ENCODE peak calls at places on chromosomes 13 and 19, in five cellular contexts. One of them, this sample, is unnamed.

GRCh38 chr19:11446652-11447301 is 11.3 kb downstream of the PRKCSH start:
- DNase-seq in epithelial cell of esophagus: peak
- DNase-seq in PC-9: peak
- DNase-seq in cardiac muscle cell: peak
- DNase-seq in Karpas-422: peak
- DNase-seq in this sample: peak

GRCh38 chr19:409006-409514 is at the start of gene C2CD4C:
- DNase-seq in Karpas-422: no peak
- DNase-seq in PC-9: no peak
- DNase-seq in epithelial cell of esophagus: peak
- DNase-seq in cardiac muscle cell: peak
- DNase-seq in this sample: peak

GRCh38 chr13:34779171-34779570 is 162.9 kb upstream of the NBEA start:
- DNase-seq in cardiac muscle cell: peak
- DNase-seq in epithelial cell of esophagus: no peak
- DNase-seq in PC-9: no peak
- DNase-seq in Karpas-422: peak
- DNase-seq in this sample: no peak

GRCh38 chr13:66114127-66114526 is 1116.0 kb downstream of the PCDH9 start:
- DNase-seq in Karpas-422: no peak
- DNase-seq in cardiac muscle cell: no peak
- DNase-seq in epithelial cell of esophagus: no peak
- DNase-seq in PC-9: no peak
- DNase-seq in this sample: no peak

GRCh38 chr13:42892760-42893159 is 99.3 kb downstream of the EPSTI1 start:
- DNase-seq in cardiac muscle cell: peak
- DNase-seq in Karpas-422: no peak
- DNase-seq in epithelial cell of esophagus: peak
- DNase-seq in PC-9: no peak
- DNase-seq in this sample: no peak

GRCh38 chr13:23541221-23541620 is 29.0 kb upstream of the TNFRSF19 start:
- DNase-seq in epithelial cell of esophagus: peak
- DNase-seq in cardiac muscle cell: no peak
- DNase-seq in PC-9: no peak
- DNase-seq in Karpas-422: no peak
- DNase-seq in this sample: no peak

GRCh38 chr13:29937836-29938235 is 87.4 kb upstream of the UBL3 start:
- DNase-seq in epithelial cell of esophagus: no peak
- DNase-seq in cardiac muscle cell: no peak
- DNase-seq in Karpas-422: no peak
- DNase-seq in PC-9: no peak
- DNase-seq in this sample: no peak

GRCh38 chr13:30132623-30133553 is 174.5 kb downstream of the KATNAL1 start:
- DNase-seq in Karpas-422: peak
- DNase-seq in cardiac muscle cell: peak
- DNase-seq in PC-9: peak
- DNase-seq in epithelial cell of esophagus: peak
- DNase-seq in this sample: peak

GRCh38 chr19:41302624-41303351 is 7.2 kb upstream of the CCDC97 start:
- DNase-seq in cardiac muscle cell: no peak
- DNase-seq in epithelial cell of esophagus: no peak
- DNase-seq in PC-9: no peak
- DNase-seq in Karpas-422: no peak
- DNase-seq in this sample: no peak

GRCh38 chr13:41384749-41385503 is 72.4 kb upstream of the RGCC start:
- DNase-seq in PC-9: no peak
- DNase-seq in epithelial cell of esophagus: no peak
- DNase-seq in cardiac muscle cell: peak
- DNase-seq in Karpas-422: no peak
- DNase-seq in this sample: no peak

GRCh38 chr19:17777840-17778620 is 16.9 kb upstream of the B3GNT3 start:
- DNase-seq in cardiac muscle cell: peak
- DNase-seq in Karpas-422: peak
- DNase-seq in PC-9: peak
- DNase-seq in epithelial cell of esophagus: peak
- DNase-seq in this sample: peak

GRCh38 chr19:33432408-33433170 is 59.1 kb downstream of the CEBPG start:
- DNase-seq in epithelial cell of esophagus: no peak
- DNase-seq in Karpas-422: no peak
- DNase-seq in cardiac muscle cell: no peak
- DNase-seq in PC-9: no peak
- DNase-seq in this sample: peak

GRCh38 chr13:77356155-77356554 is 29.3 kb upstream of the MYCBP2 start:
- DNase-seq in PC-9: no peak
- DNase-seq in cardiac muscle cell: no peak
- DNase-seq in epithelial cell of esophagus: no peak
- DNase-seq in Karpas-422: no peak
- DNase-seq in this sample: no peak

GRCh38 chr19:44782729-44783128 is 5.0 kb downstream of the CBLC start:
- DNase-seq in epithelial cell of esophagus: no peak
- DNase-seq in PC-9: no peak
- DNase-seq in cardiac muscle cell: no peak
- DNase-seq in Karpas-422: no peak
- DNase-seq in this sample: no peak

GRCh38 chr13:91139232-91139631 is 208.3 kb upstream of the MIR17HG start:
- DNase-seq in epithelial cell of esophagus: no peak
- DNase-seq in PC-9: no peak
- DNase-seq in cardiac muscle cell: no peak
- DNase-seq in Karpas-422: no peak
- DNase-seq in this sample: no peak

GRCh38 chr19:6822311-6822670 is 49.8 kb downstream of the VAV1 start:
- DNase-seq in PC-9: no peak
- DNase-seq in Karpas-422: no peak
- DNase-seq in epithelial cell of esophagus: no peak
- DNase-seq in cardiac muscle cell: no peak
- DNase-seq in this sample: no peak

GRCh38 chr13:112448621-112449544 is 72.7 kb downstream of the SPACA7 start:
- DNase-seq in epithelial cell of esophagus: no peak
- DNase-seq in Karpas-422: no peak
- DNase-seq in PC-9: peak
- DNase-seq in cardiac muscle cell: no peak
- DNase-seq in this sample: peak

GRCh38 chr19:57688011-57688763 is 6.4 kb downstream of the ZNF551 start:
- DNase-seq in Karpas-422: no peak
- DNase-seq in PC-9: no peak
- DNase-seq in epithelial cell of esophagus: no peak
- DNase-seq in cardiac muscle cell: no peak
- DNase-seq in this sample: no peak

DNA sequence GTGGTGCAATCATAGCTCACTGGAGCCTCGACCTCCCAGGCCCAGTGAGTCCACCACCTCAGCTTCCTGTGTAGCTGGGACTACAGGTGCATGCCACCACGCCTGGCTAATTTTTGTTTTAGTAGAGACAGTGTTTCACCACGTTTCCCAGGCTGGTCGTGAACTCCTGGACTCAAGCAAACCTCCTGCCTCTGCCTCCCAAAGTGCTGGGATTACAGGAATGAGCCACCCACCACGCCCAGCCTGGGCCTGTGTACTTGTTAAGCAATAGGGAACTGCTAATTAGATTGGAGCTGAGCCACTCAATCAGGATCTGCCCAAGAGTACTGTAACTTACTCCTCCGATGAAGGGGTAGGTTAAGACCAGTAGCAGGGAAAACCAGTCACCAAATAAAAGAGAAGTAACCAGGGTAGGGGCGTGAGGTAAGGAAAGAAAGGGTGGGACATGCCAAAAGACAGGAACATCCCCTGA is 2.4 kb downstream of the DDX39A start:
- DNase-seq in cardiac muscle cell: no peak
- DNase-seq in PC-9: no peak
- DNase-seq in Karpas-422: peak
- DNase-seq in epithelial cell of esophagus: peak
- DNase-seq in this sample: no peak
- H3K4me3 ChIP-seq in cardiac muscle cell: no peak
- H3K4me3 ChIP-seq in PC-9: peak
- H3K4me3 ChIP-seq in Karpas-422: peak
- H3K4me3 ChIP-seq in epithelial cell of esophagus: peak
- H3K4me3 ChIP-seq in this sample: no peak

GRCh38 chr13:20828540-20829364 is 55.0 kb upstream of the EEF1AKMT1 start:
- DNase-seq in Karpas-422: peak
- DNase-seq in PC-9: peak
- DNase-seq in cardiac muscle cell: peak
- DNase-seq in epithelial cell of esophagus: peak
- DNase-seq in this sample: peak
- H3K4me3 ChIP-seq in Karpas-422: peak
- H3K4me3 ChIP-seq in PC-9: peak
- H3K4me3 ChIP-seq in cardiac muscle cell: no peak
- H3K4me3 ChIP-seq in epithelial cell of esophagus: no peak
- H3K4me3 ChIP-seq in this sample: no peak

GRCh38 chr13:39197645-39198007 is 159.4 kb downstream of the NHLRC3 start:
- DNase-seq in epithelial cell of esophagus: no peak
- DNase-seq in Karpas-422: no peak
- DNase-seq in PC-9: no peak
- DNase-seq in cardiac muscle cell: no peak
- DNase-seq in this sample: no peak
- H3K4me3 ChIP-seq in epithelial cell of esophagus: no peak
- H3K4me3 ChIP-seq in Karpas-422: no peak
- H3K4me3 ChIP-seq in PC-9: no peak
- H3K4me3 ChIP-seq in cardiac muscle cell: no peak
- H3K4me3 ChIP-seq in this sample: no peak

GRCh38 chr19:30426864-30427263 is 54.7 kb downstream of the ZNF536 start:
- DNase-seq in epithelial cell of esophagus: no peak
- DNase-seq in Karpas-422: no peak
- DNase-seq in PC-9: no peak
- DNase-seq in cardiac muscle cell: no peak
- DNase-seq in this sample: no peak
- H3K4me3 ChIP-seq in epithelial cell of esophagus: no peak
- H3K4me3 ChIP-seq in Karpas-422: peak
- H3K4me3 ChIP-seq in PC-9: no peak
- H3K4me3 ChIP-seq in cardiac muscle cell: no peak
- H3K4me3 ChIP-seq in this sample: no peak

DNA sequence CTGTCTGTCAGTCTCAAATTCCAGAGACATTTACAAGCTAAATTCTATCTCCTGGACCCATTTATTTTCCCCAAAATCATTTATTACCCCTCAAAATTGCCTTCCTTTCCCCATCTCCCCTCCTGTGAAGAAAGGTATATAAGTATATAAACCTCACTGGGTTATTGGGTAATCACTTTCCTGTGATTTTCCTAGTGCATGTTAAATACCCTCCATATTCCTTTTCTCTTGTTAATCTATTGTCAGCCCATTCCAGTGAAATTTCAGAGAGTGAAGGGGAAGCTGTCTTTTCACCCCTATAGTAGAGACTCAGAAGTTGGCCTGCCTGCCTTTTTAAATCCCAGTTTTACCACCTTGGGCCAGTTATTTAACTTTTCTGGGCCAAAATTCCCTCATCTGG is 9.9 kb downstream of the IFNL1 start:
- DNase-seq in cardiac muscle cell: no peak
- DNase-seq in PC-9: no peak
- DNase-seq in Karpas-422: no peak
- DNase-seq in epithelial cell of esophagus: no peak
- DNase-seq in this sample: no peak
- H3K4me3 ChIP-seq in cardiac muscle cell: no peak
- H3K4me3 ChIP-seq in PC-9: no peak
- H3K4me3 ChIP-seq in Karpas-422: no peak
- H3K4me3 ChIP-seq in epithelial cell of esophagus: no peak
- H3K4me3 ChIP-seq in this sample: no peak